ENCODE peak calls at places on chromosomes 11 and 22, in nine cellular contexts. Y is endothelial cell of umbilical vein, Z is uterus, U is A549, Q is upper lobe of right lung, L is mucosa of descending colon, O is neural progenitor cell, R is kidney, C is lung. D is an unnamed sample. For H3K4me1, the result is how much of the 10 kb centered on the place peaks cover.

GRCh38 chr11:132721526-132721925 is 810.8 kb downstream of the OPCML start:
- DNase-seq in Y (no peak), Z (no peak), U (no peak), Q (no peak), L (no peak), O (no peak), R (no peak), C (no peak), D (no peak)

GRCh38 chr11:9095421-9095820 is 4.0 kb upstream of the SCUBE2 start:
- DNase-seq in Y (no peak), Z (no peak), U (no peak), Q (no peak), L (no peak), O (no peak), R (no peak), C (no peak), D (no peak)

GRCh38 chr22:23608583-23608982 is 23.5 kb downstream of the DRICH1 start:
- DNase-seq in Y (no peak), Z (no peak), U (no peak), Q (no peak), L (no peak), O (peak), R (no peak), C (no peak), D (no peak)

GRCh38 chr11:16280256-16280682 is 76.1 kb downstream of the SOX6 start:
- DNase-seq in Y (peak), Z (no peak), U (peak), Q (no peak), L (peak), O (no peak), R (no peak), C (no peak), D (no peak)

GRCh38 chr11:35362571-35362980 is 56.8 kb downstream of the SLC1A2 start:
- DNase-seq in Y (no peak), Z (no peak), U (no peak), Q (no peak), L (no peak), O (no peak), R (no peak), C (no peak), D (no peak)

GRCh38 chr22:27461470-27461869 is 340.1 kb downstream of the MN1 start:
- DNase-seq in Y (no peak), Z (no peak), U (peak), Q (no peak), L (no peak), O (peak), R (no peak), C (no peak), D (no peak)

GRCh38 chr11:131584694-131585592 is 214.5 kb downstream of the NTM start:
- DNase-seq in Y (no peak), Z (no peak), U (no peak), Q (no peak), L (no peak), O (peak), R (no peak), C (no peak), D (no peak)

GRCh38 chr11:70230151-70230839 is 27.2 kb downstream of the FADD start:
- DNase-seq in Y (no peak), Z (no peak), U (no peak), Q (no peak), L (no peak), O (no peak), R (no peak), C (no peak), D (no peak)

GRCh38 chr11:48127521-48128183 is 89.0 kb upstream of the OR4B1 start:
- DNase-seq in Y (no peak), Z (no peak), U (no peak), Q (no peak), L (no peak), O (no peak), R (no peak), C (no peak), D (no peak)

GRCh38 chr11:1099519-1100355 is 25.1 kb downstream of the MUC2 start:
- DNase-seq in Y (no peak), Z (no peak), U (no peak), Q (no peak), L (peak), O (no peak), R (peak), C (no peak), D (no peak)

GRCh38 chr22:39183991-39184585 is 31.6 kb upstream of the CBX7 start:
- DNase-seq in Y (peak), Z (no peak), U (peak), Q (peak), L (no peak), O (no peak), R (peak), C (no peak), D (peak)

GRCh38 chr11:117096140-117096972 is 1.9 kb downstream of the SIK3 start:
- DNase-seq in Y (no peak), Z (no peak), U (peak), Q (no peak), L (no peak), O (peak), R (no peak), C (no peak), D (peak)

GRCh38 chr22:46754110-46754799 is 8.2 kb upstream of the TBC1D22A start:
- DNase-seq in Y (peak), Z (peak), U (peak), Q (peak), L (peak), O (no peak), R (peak), C (peak), D (peak)

GRCh38 chr11:17767301-17767885 is 32.8 kb downstream of the KCNC1 start:
- DNase-seq in Y (no peak), Z (no peak), U (no peak), Q (peak), L (no peak), O (no peak), R (peak), C (no peak), D (no peak)

GRCh38 chr11:15735711-15736110 is 620.6 kb downstream of the SOX6 start:
- DNase-seq in Y (no peak), Z (no peak), U (no peak), Q (no peak), L (no peak), O (no peak), R (no peak), C (no peak), D (no peak)

GRCh38 chr11:80727315-80727714 is 1286.5 kb upstream of the TENM4 start:
- DNase-seq in Y (no peak), Z (no peak), U (no peak), Q (no peak), L (no peak), O (peak), R (no peak), C (no peak), D (peak)

GRCh38 chr11:79437274-79437980 is 3.4 kb downstream of the TENM4 start:
- DNase-seq in Y (peak), Z (peak), U (no peak), Q (peak), L (peak), O (peak), R (peak), C (peak), D (peak)

GRCh38 chr11:62553839-62554361 is 7.3 kb upstream of the AHNAK start:
- DNase-seq in Y (no peak), Z (no peak), U (peak), Q (no peak), L (no peak), O (no peak), R (no peak), C (no peak), D (peak)

GRCh38 chr11:74427377-74427776 is 29.1 kb upstream of the PGM2L1 start:
- DNase-seq in Y (peak), Z (no peak), U (peak), Q (no peak), L (no peak), O (no peak), R (no peak), C (no peak), D (no peak)

GRCh38 chr11:35045219-35045819 is 93.7 kb upstream of the CD44 start:
- DNase-seq in Y (no peak), Z (no peak), U (no peak), Q (no peak), L (no peak), O (no peak), R (no peak), C (peak), D (peak)

GRCh38 chr11:16036218-16036617 is 320.1 kb downstream of the SOX6 start:
- DNase-seq in Y (no peak), Z (no peak), U (no peak), Q (no peak), L (no peak), O (no peak), R (no peak), C (no peak), D (no peak)

GRCh38 chr11:57941875-57942274 is 81.8 kb upstream of the OR9Q1 start:
- DNase-seq in Y (no peak), Z (no peak), U (no peak), Q (no peak), L (no peak), O (no peak), R (no peak), C (no peak), D (no peak)

GRCh38 chr11:71450507-71450906 is 2.3 kb upstream of the DHCR7 start:
- DNase-seq in Y (no peak), Z (no peak), U (no peak), Q (no peak), L (no peak), O (no peak), R (no peak), C (no peak), D (no peak)
- H3K4me3 ChIP-seq in Y (no peak), Z (no peak), U (no peak), Q (no peak), L (no peak), O (no peak), R (no peak), C (no peak), D (no peak)

DNA sequence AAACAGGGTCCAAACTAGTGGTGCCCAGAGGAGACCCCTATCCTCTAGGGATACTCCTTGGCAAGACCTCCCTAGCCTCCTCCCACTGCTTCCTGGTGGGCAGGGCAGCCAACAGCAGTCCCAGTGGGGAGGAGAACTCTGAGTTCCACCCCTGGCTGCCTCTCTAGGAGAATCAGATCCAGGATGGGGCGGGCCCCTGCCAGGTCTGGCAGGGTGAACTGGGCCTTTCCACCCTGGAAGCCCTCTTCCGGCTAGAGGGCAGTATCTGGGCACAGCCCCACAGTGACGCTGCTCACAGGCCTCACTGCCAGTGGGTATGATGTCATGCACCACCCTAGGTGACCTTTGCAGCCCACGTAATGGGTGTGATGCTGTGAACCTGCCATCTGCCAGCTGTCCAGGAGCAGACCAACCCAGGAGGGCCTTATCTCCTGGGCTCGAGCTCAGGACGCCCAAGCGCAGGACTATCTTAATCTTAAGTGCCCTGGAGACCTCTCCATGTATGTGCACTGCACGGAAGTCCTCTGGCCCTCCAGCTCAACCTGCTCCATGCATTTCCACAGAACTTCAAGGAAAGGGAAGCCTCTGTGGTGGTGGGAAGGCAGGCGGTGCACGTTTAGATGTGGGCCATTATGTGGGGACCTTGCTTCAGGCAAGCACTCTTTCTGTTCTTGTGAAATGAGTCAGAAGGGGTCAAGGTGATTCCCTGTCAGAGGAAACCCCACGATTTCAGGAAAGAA is 31.8 kb upstream of the FCHSD2 start:
- DNase-seq in Y (no peak), Z (peak), U (no peak), Q (no peak), L (peak), O (no peak), R (peak), C (no peak), D (peak)
- TF ChIP-seq CTCF in Y (no peak), Z (no peak), U (no peak), Q (no peak), L (no peak), O (no peak), R (no peak), C (no peak), D (no peak)

DNA sequence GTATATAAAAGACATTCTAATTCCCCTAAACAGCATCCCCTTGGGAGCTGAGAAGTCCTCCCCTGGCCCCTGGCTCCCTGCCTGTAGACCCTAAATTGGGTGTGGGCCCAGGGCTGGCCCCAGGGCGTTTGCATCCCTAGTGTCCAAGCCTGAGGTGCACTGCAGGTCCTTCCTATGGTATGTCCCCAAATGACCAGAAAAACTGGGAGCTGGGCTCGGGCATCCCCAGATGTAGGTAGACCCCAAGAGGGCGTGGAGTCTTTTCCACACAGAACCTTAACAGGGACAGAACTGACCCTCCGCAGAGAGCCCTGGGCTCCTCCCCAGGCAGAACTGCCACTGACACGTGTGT is 782 bp upstream of the OSBPL5 start:
- DNase-seq in Y (no peak), Z (peak), U (no peak), Q (no peak), L (no peak), O (no peak), R (peak), C (no peak), D (no peak)
- H3K4me1 ChIP-seq in Y (under half), Z (under half), U (under half), Q (under half), L (under half), O (under half), R (under half), C (under half), D (half or more)

GRCh38 chr11:76787911-76788596 is 4.9 kb downstream of the TSKU start:
- DNase-seq in Y (no peak), Z (peak), U (no peak), Q (peak), L (no peak), O (no peak), R (no peak), C (no peak), D (no peak)
- H3K4me3 ChIP-seq in Y (no peak), Z (no peak), U (peak), Q (no peak), L (no peak), O (no peak), R (peak), C (no peak), D (peak)

GRCh38 chr22:42883970-42884369 is 26.9 kb upstream of the ARFGAP3 start:
- DNase-seq in Y (no peak), Z (no peak), U (no peak), Q (no peak), L (no peak), O (no peak), R (no peak), C (no peak), D (no peak)

GRCh38 chr22:42884616-42885375 is 27.7 kb upstream of the ARFGAP3 start:
- DNase-seq in Y (no peak), Z (no peak), U (no peak), Q (no peak), L (no peak), O (no peak), R (no peak), C (no peak), D (no peak)

GRCh38 chr22:42881298-42881697 is 24.2 kb upstream of the ARFGAP3 start:
- DNase-seq in Y (no peak), Z (no peak), U (no peak), Q (no peak), L (no peak), O (no peak), R (no peak), C (no peak), D (no peak)

GRCh38 chr22:42881982-42882656 is 25.0 kb upstream of the ARFGAP3 start:
- DNase-seq in Y (no peak), Z (no peak), U (no peak), Q (no peak), L (no peak), O (no peak), R (no peak), C (no peak), D (peak)

GRCh38 chr22:42883121-42883520 is 26.0 kb upstream of the ARFGAP3 start:
- DNase-seq in Y (no peak), Z (no peak), U (no peak), Q (no peak), L (no peak), O (no peak), R (no peak), C (no peak), D (peak)
- TF ChIP-seq CTCF in Y (no peak), Z (no peak), U (no peak), Q (no peak), L (no peak), O (no peak), R (no peak), C (no peak), D (no peak)

DNA sequence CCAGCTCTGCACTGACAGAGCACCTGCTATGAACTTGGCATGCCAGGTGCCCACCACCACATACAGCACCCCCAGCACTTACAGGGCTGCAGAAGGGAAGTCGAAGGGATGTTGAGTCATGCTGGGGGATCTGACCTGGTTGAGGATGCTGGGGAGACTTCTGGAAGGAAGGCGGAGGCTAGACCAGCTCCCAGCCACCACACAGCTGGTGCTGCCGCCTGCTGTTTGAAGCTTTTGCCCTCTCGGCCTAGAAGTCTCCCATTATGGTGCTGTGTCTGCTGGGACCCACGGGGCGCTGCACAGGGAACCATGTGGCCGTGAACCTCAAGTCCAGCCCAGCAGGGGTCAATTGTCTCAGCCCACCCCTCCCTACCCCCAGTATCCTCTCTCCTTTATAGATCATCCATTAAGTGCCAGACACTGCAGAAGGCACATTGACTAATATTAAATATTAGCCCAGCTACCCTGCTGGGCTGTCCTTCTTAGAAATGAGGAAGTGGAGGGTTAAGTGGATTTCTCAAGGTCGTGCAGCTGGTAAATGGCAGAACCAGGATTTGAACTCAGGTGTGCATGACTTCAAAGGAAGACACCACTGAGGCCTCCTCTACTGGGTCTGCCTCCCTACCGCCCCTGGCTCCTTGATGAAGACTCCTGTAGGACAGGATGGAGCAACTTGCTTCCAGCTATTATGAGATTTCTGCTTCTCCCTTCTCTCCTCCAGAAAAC is 49.7 kb downstream of the CYTH4 start:
- DNase-seq in Y (peak), Z (no peak), U (peak), Q (no peak), L (no peak), O (no peak), R (no peak), C (no peak), D (no peak)
- H3K4me1 ChIP-seq in Y (under half), Z (under half), U (half or more), Q (under half), L (under half), O (under half), R (under half), C (under half), D (under half)

GRCh38 chr11:111326824-111327223 is 28.5 kb downstream of the POU2AF3 start:
- DNase-seq in Y (no peak), Z (no peak), U (no peak), Q (no peak), L (no peak), O (no peak), R (no peak), C (no peak), D (no peak)
- H3K4me3 ChIP-seq in Y (no peak), Z (no peak), U (no peak), Q (no peak), L (no peak), O (no peak), R (no peak), C (no peak), D (no peak)

DNA sequence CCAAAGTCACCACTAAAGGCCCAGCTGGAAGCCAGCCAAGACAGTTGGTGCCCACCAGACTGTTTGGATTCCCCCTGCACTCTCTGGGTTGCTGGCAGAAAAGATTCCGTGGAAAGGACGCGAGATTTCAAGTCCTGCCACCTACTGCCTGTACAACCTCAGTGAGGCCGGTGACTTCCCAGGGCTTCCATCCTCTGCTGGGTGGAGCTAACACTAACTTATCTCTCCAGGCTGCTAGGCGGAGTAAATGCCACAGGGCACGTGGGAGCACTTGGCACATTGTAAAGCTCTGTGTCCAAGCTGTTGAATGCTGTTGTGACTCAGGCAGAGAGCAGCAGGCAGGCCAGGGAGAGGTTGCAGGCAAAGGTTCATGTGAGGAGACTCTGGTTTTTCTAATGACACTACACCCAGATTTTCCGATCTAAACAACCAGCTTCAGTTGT is 50.9 kb upstream of the CDON start:
- DNase-seq in Y (peak), Z (peak), U (peak), Q (peak), L (peak), O (peak), R (peak), C (peak), D (peak)
- TF ChIP-seq CTCF in Y (no peak), Z (no peak), U (no peak), Q (no peak), L (no peak), O (no peak), R (no peak), C (no peak), D (peak)